ENCODE peak calls at places on chromosome 20, in nine cellular contexts. G is activated naive CD4-positive, alpha-beta T cell treated with anti-CD3 and anti-CD28 coated beads, Interleukin-2, amount 50 U/mL, for 72 hours; T is T-helper 17 cell; H is activated T-cell treated with anti-CD3 and anti-CD28 coated beads, Interleukin-2, amount 50 U/mL, for 4 hours; D is HCT116; K is stimulated activated naive CD8-positive, alpha-beta T cell treated with anti-CD3 and anti-CD28 coated beads, Interleukin-15, Interleukin-2, amounts not matched to agents 100 U/mL and 50 U/mL, for 24 hours; V is left ventricle myocardium superior; C is naive B cell; Z is A549. M is an unnamed sample.

GRCh38 chr20:38075161-38075998 is 41.8 kb downstream of the RPRD1B start:
- ATAC-seq in G (no peak), T (no peak), H (no peak), D (no peak), K (no peak), V (peak), C (no peak), Z (no peak), M (no peak)

GRCh38 chr20:32446301-32447100 is 88.4 kb downstream of the ASXL1 start:
- ATAC-seq in G (peak), T (no peak), H (no peak), D (peak), K (no peak), V (peak), C (no peak), Z (peak), M (peak)

GRCh38 chr20:4728121-4728520 is 6.4 kb downstream of the PRND start:
- ATAC-seq in G (no peak), T (no peak), H (no peak), D (no peak), K (no peak), V (no peak), C (no peak), Z (no peak), M (no peak)

GRCh38 chr20:56445130-56445529 is 23.3 kb upstream of the RTF2 start:
- ATAC-seq in G (no peak), T (no peak), H (no peak), D (no peak), K (no peak), V (no peak), C (no peak), Z (no peak), M (no peak)

GRCh38 chr20:22282696-22283095 is 301.7 kb downstream of the FOXA2 start:
- ATAC-seq in G (no peak), T (no peak), H (no peak), D (no peak), K (no peak), V (no peak), C (no peak), Z (no peak), M (no peak)

GRCh38 chr20:50844430-50845100 is 49.7 kb downstream of the BCAS4 start:
- ATAC-seq in G (peak), T (no peak), H (peak), D (peak), K (peak), V (no peak), C (peak), Z (peak), M (peak)

GRCh38 chr20:14609328-14610221 is 272.2 kb upstream of the FLRT3 start:
- ATAC-seq in G (no peak), T (no peak), H (no peak), D (no peak), K (no peak), V (no peak), C (no peak), Z (peak), M (no peak)

GRCh38 chr20:38043512-38044300 is 10.2 kb downstream of the RPRD1B start:
- ATAC-seq in G (peak), T (no peak), H (peak), D (peak), K (peak), V (no peak), C (no peak), Z (peak), M (peak)

GRCh38 chr20:49682278-49682677 is 31.4 kb downstream of the B4GALT5 start:
- ATAC-seq in G (no peak), T (no peak), H (no peak), D (no peak), K (no peak), V (no peak), C (no peak), Z (no peak), M (no peak)

GRCh38 chr20:25039697-25040437 is 18.1 kb downstream of the ACSS1 start:
- ATAC-seq in G (no peak), T (no peak), H (no peak), D (no peak), K (no peak), V (peak), C (no peak), Z (no peak), M (peak)

GRCh38 chr20:47681977-47682812 is 103.1 kb downstream of the SULF2 start:
- ATAC-seq in G (no peak), T (no peak), H (no peak), D (no peak), K (no peak), V (peak), C (no peak), Z (no peak), M (no peak)

GRCh38 chr20:34643919-34644318 is 33.0 kb downstream of the PIGU start:
- ATAC-seq in G (no peak), T (no peak), H (no peak), D (no peak), K (no peak), V (no peak), C (no peak), Z (no peak), M (no peak)

GRCh38 chr20:24808616-24809015 is 140.5 kb upstream of the CST7 start:
- ATAC-seq in G (no peak), T (no peak), H (no peak), D (no peak), K (no peak), V (no peak), C (no peak), Z (no peak), M (no peak)

GRCh38 chr20:60803335-60804070 is 448.6 kb upstream of the CDH4 start:
- ATAC-seq in G (no peak), T (no peak), H (no peak), D (no peak), K (no peak), V (no peak), C (no peak), Z (no peak), M (no peak)

GRCh38 chr20:17223553-17223952 is 3.3 kb upstream of the PCSK2 start:
- ATAC-seq in G (no peak), T (no peak), H (no peak), D (no peak), K (no peak), V (no peak), C (no peak), Z (no peak), M (no peak)

GRCh38 chr20:651713-652610 is 1.0 kb downstream of the SRXN1 start:
- ATAC-seq in G (no peak), T (no peak), H (peak), D (peak), K (peak), V (peak), C (no peak), Z (peak), M (peak)

GRCh38 chr20:36778831-36779655 is 5.5 kb upstream of the DSN1 start:
- ATAC-seq in G (no peak), T (no peak), H (no peak), D (no peak), K (no peak), V (no peak), C (no peak), Z (no peak), M (no peak)

GRCh38 chr20:17857639-17858449 is 110.8 kb downstream of the SNX5 start:
- ATAC-seq in G (no peak), T (no peak), H (no peak), D (no peak), K (no peak), V (no peak), C (no peak), Z (no peak), M (no peak)

GRCh38 chr20:61889659-61890058 is 176.0 kb downstream of the TAF4 start:
- ATAC-seq in G (no peak), T (no peak), H (no peak), D (no peak), K (no peak), V (no peak), C (no peak), Z (no peak), M (no peak)

GRCh38 chr20:49868964-49869363 is 46.4 kb downstream of the SPATA2 start:
- ATAC-seq in G (no peak), T (no peak), H (no peak), D (no peak), K (no peak), V (no peak), C (no peak), Z (no peak), M (no peak)

GRCh38 chr20:9739991-9740390 is 98.9 kb downstream of the PAK5 start:
- ATAC-seq in G (no peak), T (no peak), H (no peak), D (no peak), K (no peak), V (no peak), C (no peak), Z (no peak), M (no peak)

GRCh38 chr20:37898301-37899104 is 4.4 kb upstream of the VSTM2L start:
- ATAC-seq in G (peak), T (no peak), H (peak), D (no peak), K (peak), V (no peak), C (no peak), Z (no peak), M (no peak)

GRCh38 chr20:33005132-33005566 is 916 bp upstream of the SUN5 start:
- ATAC-seq in G (no peak), T (no peak), H (no peak), D (peak), K (no peak), V (no peak), C (no peak), Z (peak), M (no peak)

GRCh38 chr20:41601742-41602141 is 16.4 kb downstream of the CHD6 start:
- ATAC-seq in G (no peak), T (no peak), H (no peak), D (no peak), K (no peak), V (peak), C (no peak), Z (no peak), M (no peak)

GRCh38 chr20:17969884-17970409 is 1.1 kb downstream of the MGME1 start:
- ATAC-seq in G (no peak), T (no peak), H (no peak), D (no peak), K (no peak), V (no peak), C (peak), Z (no peak), M (no peak)